ENCODE peak calls at places on chromosomes 6 and 20, in four cellular contexts. One of them, this sample, is unnamed.

GRCh38 chr6:23180504-23181293 is 611.3 kb downstream of the HDGFL1 start:
- DNase-seq in HFF-Myc: peak; percentile 78
- DNase-seq in kidney: no peak
- DNase-seq in H9: no peak
- DNase-seq in this sample: no peak

GRCh38 chr6:157246048-157246630 is 77.2 kb downstream of the TMEM242 start:
- DNase-seq in kidney: no peak
- DNase-seq in HFF-Myc: no peak
- DNase-seq in H9: no peak
- DNase-seq in this sample: no peak

GRCh38 chr6:71412559-71412958 is 123.9 kb downstream of the OGFRL1 start:
- DNase-seq in kidney: no peak
- DNase-seq in H9: no peak
- DNase-seq in HFF-Myc: no peak
- DNase-seq in this sample: peak; percentile 19

GRCh38 chr6:138986578-138986977 is 1.5 kb downstream of the REPS1 start:
- DNase-seq in HFF-Myc: no peak
- DNase-seq in H9: no peak
- DNase-seq in kidney: no peak
- DNase-seq in this sample: no peak

GRCh38 chr20:10217517-10218410 is 866 bp upstream of the SNAP25 start:
- DNase-seq in HFF-Myc: no peak
- DNase-seq in kidney: peak; percentile 85
- DNase-seq in H9: peak; percentile 81
- DNase-seq in this sample: peak; percentile 70

GRCh38 chr6:154466139-154466538 is 44.3 kb downstream of the CNKSR3 start:
- DNase-seq in HFF-Myc: no peak
- DNase-seq in H9: no peak
- DNase-seq in kidney: no peak
- DNase-seq in this sample: no peak

GRCh38 chr6:148987982-148988381 is 241.2 kb downstream of the UST start:
- DNase-seq in H9: no peak
- DNase-seq in HFF-Myc: no peak
- DNase-seq in kidney: no peak
- DNase-seq in this sample: no peak

GRCh38 chr6:4415549-4415948 is 280.2 kb upstream of the ECI2 start:
- DNase-seq in H9: no peak
- DNase-seq in HFF-Myc: no peak
- DNase-seq in kidney: no peak
- DNase-seq in this sample: no peak

GRCh38 chr20:9886227-9886626 is 47.4 kb upstream of the PAK5 start:
- DNase-seq in H9: no peak
- DNase-seq in HFF-Myc: peak; percentile 12
- DNase-seq in kidney: no peak
- DNase-seq in this sample: no peak

GRCh38 chr6:89347825-89348224 is 4.7 kb downstream of the UBE2J1 start:
- DNase-seq in HFF-Myc: no peak
- DNase-seq in kidney: no peak
- DNase-seq in H9: no peak
- DNase-seq in this sample: no peak

GRCh38 chr6:13550656-13551055 is 23.7 kb upstream of the SIRT5 start:
- DNase-seq in HFF-Myc: no peak
- DNase-seq in kidney: no peak
- DNase-seq in H9: no peak
- DNase-seq in this sample: no peak

GRCh38 chr6:46491201-46491788 is at the start of gene RCAN2:
- DNase-seq in H9: peak; percentile 91
- DNase-seq in kidney: peak; percentile 87
- DNase-seq in HFF-Myc: no peak
- DNase-seq in this sample: peak; percentile 75

GRCh38 chr6:12392490-12392889 is 102.3 kb downstream of the EDN1 start:
- DNase-seq in H9: no peak
- DNase-seq in kidney: no peak
- DNase-seq in HFF-Myc: no peak
- DNase-seq in this sample: no peak

GRCh38 chr6:54217018-54217417 is 91.2 kb upstream of the TINAG start:
- DNase-seq in kidney: no peak
- DNase-seq in H9: no peak
- DNase-seq in HFF-Myc: no peak
- DNase-seq in this sample: no peak

GRCh38 chr20:4925842-4926530 is 75.3 kb downstream of the SLC23A2 start:
- DNase-seq in kidney: peak; percentile 80
- DNase-seq in H9: no peak
- DNase-seq in HFF-Myc: no peak
- DNase-seq in this sample: no peak

GRCh38 chr20:19616620-19617019 is 141.4 kb upstream of the RIN2 start:
- DNase-seq in HFF-Myc: no peak
- DNase-seq in H9: no peak
- DNase-seq in kidney: no peak
- DNase-seq in this sample: no peak

GRCh38 chr20:50980851-50981713 is 22.5 kb downstream of the MOCS3 start:
- DNase-seq in kidney: no peak
- DNase-seq in H9: peak; percentile 68
- DNase-seq in HFF-Myc: no peak
- DNase-seq in this sample: peak; percentile 81

GRCh38 chr20:34946661-34947060 is 8.9 kb downstream of the GSS start:
- DNase-seq in H9: no peak
- DNase-seq in kidney: no peak
- DNase-seq in HFF-Myc: no peak
- DNase-seq in this sample: no peak

GRCh38 chr6:153167026-153167891 is 36.2 kb upstream of the RGS17 start:
- DNase-seq in HFF-Myc: peak; percentile 90
- DNase-seq in kidney: no peak
- DNase-seq in H9: no peak
- DNase-seq in this sample: no peak

GRCh38 chr6:106084973-106085686 is 1.0 kb upstream of the PRDM1 start:
- DNase-seq in H9: no peak
- DNase-seq in HFF-Myc: peak; percentile 54
- DNase-seq in kidney: no peak
- DNase-seq in this sample: no peak

GRCh38 chr20:23009636-23010035 is 25.5 kb upstream of the SSTR4 start:
- DNase-seq in HFF-Myc: no peak
- DNase-seq in kidney: no peak
- DNase-seq in H9: no peak
- DNase-seq in this sample: no peak

GRCh38 chr6:85033547-85033946 is 269.1 kb upstream of the TBX18 start:
- DNase-seq in HFF-Myc: no peak
- DNase-seq in H9: no peak
- DNase-seq in kidney: no peak
- DNase-seq in this sample: no peak

GRCh38 chr6:112877134-112878100 is 530.3 kb downstream of the RFPL4B start:
- DNase-seq in HFF-Myc: peak; percentile 67
- DNase-seq in H9: no peak
- DNase-seq in kidney: no peak
- DNase-seq in this sample: no peak

GRCh38 chr6:56314683-56315523 is 67.5 kb upstream of the COL21A1 start:
- DNase-seq in H9: peak; percentile 40
- DNase-seq in HFF-Myc: peak; percentile 45
- DNase-seq in kidney: no peak
- DNase-seq in this sample: peak; percentile 50

GRCh38 chr6:123489589-123489988 is 147.2 kb downstream of the TRDN start:
- DNase-seq in kidney: no peak
- DNase-seq in HFF-Myc: no peak
- DNase-seq in H9: no peak
- DNase-seq in this sample: no peak

GRCh38 chr20:50931048-50931305 is 260 bp downstream of the ADNP start:
- DNase-seq in HFF-Myc: no peak
- DNase-seq in kidney: no peak
- DNase-seq in H9: no peak
- DNase-seq in this sample: no peak

GRCh38 chr20:33305591-33306057 is 22.6 kb downstream of the BPIFB1 start:
- DNase-seq in H9: no peak
- DNase-seq in kidney: no peak
- DNase-seq in HFF-Myc: no peak
- DNase-seq in this sample: no peak
- TF ChIP-seq CTCF in H9: no peak
- TF ChIP-seq CTCF in kidney: no peak
- TF ChIP-seq CTCF in HFF-Myc: no peak
- TF ChIP-seq CTCF in this sample: no peak

GRCh38 chr6:27472617-27473400 is at the start of gene ZNF184:
- DNase-seq in H9: peak; percentile 99
- DNase-seq in HFF-Myc: peak; percentile 89
- DNase-seq in kidney: peak; percentile 99
- DNase-seq in this sample: peak; percentile 91
- TF ChIP-seq CTCF in H9: peak; percentile 25
- TF ChIP-seq CTCF in HFF-Myc: no peak
- TF ChIP-seq CTCF in kidney: no peak
- TF ChIP-seq CTCF in this sample: no peak

DNA sequence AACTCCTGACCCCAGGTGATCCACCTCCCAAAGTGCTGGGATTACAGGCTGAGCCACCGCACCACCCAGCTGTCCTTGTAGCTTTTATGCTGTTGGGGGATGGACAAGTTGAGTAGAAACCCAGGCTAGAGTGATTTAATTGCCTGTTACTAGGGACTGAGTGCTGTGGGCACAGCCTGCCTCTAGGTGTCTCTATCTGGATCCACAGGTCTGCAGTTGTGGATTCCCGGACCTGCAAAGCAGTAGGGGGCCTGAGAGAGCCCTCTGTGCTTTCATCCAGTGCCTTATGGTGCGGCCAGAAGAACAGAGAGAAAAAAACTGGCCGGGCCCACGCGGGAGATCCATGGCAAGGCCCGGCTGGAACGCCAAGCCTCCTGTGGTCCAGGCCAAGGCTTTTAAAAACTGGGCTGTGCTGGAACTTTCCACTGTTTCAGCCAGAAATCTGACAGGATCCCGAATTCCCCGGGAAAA is 5.1 kb downstream of the SIRPA start:
- DNase-seq in H9: peak; percentile 90
- DNase-seq in kidney: no peak
- DNase-seq in HFF-Myc: peak; percentile 65
- DNase-seq in this sample: peak; percentile 61
- TF ChIP-seq CTCF in H9: peak; percentile 79
- TF ChIP-seq CTCF in kidney: peak; percentile 56
- TF ChIP-seq CTCF in HFF-Myc: peak; percentile 75
- TF ChIP-seq CTCF in this sample: peak; percentile 57

GRCh38 chr20:21493049-21493448 is 20.8 kb downstream of the NKX2-2 start:
- DNase-seq in HFF-Myc: no peak
- DNase-seq in H9: no peak
- DNase-seq in kidney: no peak
- DNase-seq in this sample: no peak

DNA sequence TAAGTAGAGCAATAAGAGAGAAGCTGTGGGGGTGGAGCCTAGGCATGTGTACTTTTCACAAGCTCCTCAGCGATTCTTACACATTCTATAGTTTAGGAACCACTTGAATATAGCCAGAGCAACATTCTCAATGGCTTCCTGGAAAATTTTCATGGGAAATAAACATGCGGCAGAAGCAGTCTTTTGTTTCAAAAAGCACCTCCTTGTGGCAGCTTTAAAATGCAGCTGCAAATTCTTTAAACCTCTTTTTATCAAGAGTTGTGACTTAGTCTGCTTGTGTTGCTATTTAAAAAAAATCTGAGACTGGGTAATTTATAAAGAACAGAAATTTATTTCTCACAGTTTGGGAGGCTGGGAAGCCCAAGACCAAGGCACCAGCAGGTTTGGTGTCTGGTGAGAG is 23.8 kb downstream of the NKX2-2 start:
- DNase-seq in H9: no peak
- DNase-seq in HFF-Myc: no peak
- DNase-seq in kidney: no peak
- DNase-seq in this sample: no peak
- TF ChIP-seq CTCF in H9: peak; percentile 47
- TF ChIP-seq CTCF in HFF-Myc: no peak
- TF ChIP-seq CTCF in kidney: no peak
- TF ChIP-seq CTCF in this sample: no peak

GRCh38 chr6:170443151-170443662 is 109.9 kb downstream of the PSMB1 start:
- DNase-seq in HFF-Myc: no peak
- DNase-seq in kidney: no peak
- DNase-seq in H9: peak; percentile 56
- DNase-seq in this sample: no peak
- TF ChIP-seq CTCF in HFF-Myc: peak; percentile 18
- TF ChIP-seq CTCF in kidney: no peak
- TF ChIP-seq CTCF in H9: peak; percentile 59
- TF ChIP-seq CTCF in this sample: no peak

DNA sequence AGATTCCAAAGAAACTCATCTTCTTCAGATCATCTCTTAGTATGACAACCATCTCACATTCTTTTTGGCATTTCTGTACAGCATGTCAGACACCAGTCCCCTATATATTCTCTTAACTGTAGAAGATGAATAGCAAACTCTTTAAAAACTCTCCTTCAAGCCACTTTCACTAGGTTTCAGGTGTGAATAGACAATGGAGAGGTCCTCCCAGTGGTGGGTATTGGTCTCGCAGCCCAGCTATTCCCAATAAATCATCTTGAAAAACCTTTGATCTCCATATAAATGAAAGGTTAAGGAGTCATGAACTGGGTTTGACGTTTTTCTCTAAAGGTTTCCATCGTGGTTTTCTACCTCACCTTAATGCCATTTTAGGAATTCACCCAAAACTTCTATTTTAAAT is 180.0 kb downstream of the GJA1 start:
- DNase-seq in kidney: no peak
- DNase-seq in HFF-Myc: no peak
- DNase-seq in H9: no peak
- DNase-seq in this sample: no peak
- TF ChIP-seq CTCF in kidney: no peak
- TF ChIP-seq CTCF in HFF-Myc: no peak
- TF ChIP-seq CTCF in H9: peak; percentile 60
- TF ChIP-seq CTCF in this sample: no peak

DNA sequence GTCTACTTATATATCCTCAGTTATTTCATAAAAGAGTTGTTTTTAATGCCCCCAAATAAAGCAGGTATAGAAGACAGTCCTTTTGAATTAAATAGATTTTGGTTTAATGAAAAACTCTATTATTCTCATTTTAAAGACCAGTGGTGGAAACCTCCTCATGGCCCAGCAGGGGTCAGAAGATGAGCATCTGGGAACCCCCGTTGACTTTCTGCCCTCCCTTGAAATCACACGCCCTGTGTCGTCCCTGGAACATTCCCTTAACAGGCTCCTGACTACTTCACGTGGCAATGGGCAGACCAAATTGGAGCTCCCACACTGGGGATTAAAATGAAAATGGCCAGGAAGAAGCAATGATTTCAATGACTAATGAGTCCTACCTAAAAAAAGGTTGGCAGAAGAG is 220.9 kb downstream of the KIF16B start:
- DNase-seq in H9: no peak
- DNase-seq in HFF-Myc: no peak
- DNase-seq in kidney: no peak
- DNase-seq in this sample: no peak
- TF ChIP-seq CTCF in H9: no peak
- TF ChIP-seq CTCF in HFF-Myc: no peak
- TF ChIP-seq CTCF in kidney: no peak
- TF ChIP-seq CTCF in this sample: no peak

This sample was measured in nephron progenitor cell.